ENCODE peak calls at places on chromosomes 13 and 19, in four cellular contexts. T is aorta, I is breast epithelium, L is NT2/D1. E is an unnamed sample.

GRCh38 chr13:98041081-98041820 is 87.8 kb downstream of the IPO5 start:
- DNase-seq in T (no peak), I (no peak), L (no peak), E (no peak)

GRCh38 chr19:21210037-21210621 is 68.3 kb downstream of the ZNF431 start:
- DNase-seq in T (no peak), I (no peak), L (no peak), E (no peak)

GRCh38 chr19:18675779-18676178 is 7.7 kb upstream of the CRTC1 start:
- DNase-seq in T (no peak), I (no peak), L (no peak), E (no peak)

GRCh38 chr13:96159731-96160130 is 69.8 kb downstream of the HS6ST3 start:
- DNase-seq in T (no peak), I (no peak), L (no peak), E (no peak)

GRCh38 chr19:18785179-18786124 is 5.7 kb downstream of the COMP start:
- DNase-seq in T (peak; percentile 94), I (peak; percentile 70), L (peak; percentile 72), E (peak; percentile 88)

GRCh38 chr19:44202974-44203373 is 9.4 kb upstream of the ZNF227 start:
- DNase-seq in T (no peak), I (no peak), L (no peak), E (no peak)

GRCh38 chr13:98434060-98434459 is 142.8 kb downstream of the STK24 start:
- DNase-seq in T (no peak), I (no peak), L (no peak), E (no peak)

GRCh38 chr13:66225071-66225470 is 1005.1 kb downstream of the PCDH9 start:
- DNase-seq in T (no peak), I (no peak), L (peak; percentile 11), E (no peak)

GRCh38 chr13:100176781-100177389 is 88.0 kb downstream of the PCCA start:
- DNase-seq in T (no peak), I (no peak), L (no peak), E (no peak)

GRCh38 chr13:80265348-80265747 is 75.6 kb downstream of the SPRY2 start:
- DNase-seq in T (no peak), I (no peak), L (no peak), E (no peak)

GRCh38 chr13:30021611-30022010 is 171.2 kb upstream of the UBL3 start:
- DNase-seq in T (no peak), I (no peak), L (no peak), E (no peak)

GRCh38 chr19:49347835-49348234 is 12.6 kb downstream of the CD37 start:
- DNase-seq in T (no peak), I (no peak), L (no peak), E (peak; percentile 48)

GRCh38 chr19:10780368-10780767 is 55.6 kb downstream of the TMED1 start:
- DNase-seq in T (no peak), I (no peak), L (no peak), E (no peak)

GRCh38 chr13:96817336-96817941 is 176.8 kb downstream of the OXGR1 start:
- DNase-seq in T (no peak), I (no peak), L (peak; percentile 18), E (no peak)

GRCh38 chr13:38755792-38756191 is 68.9 kb downstream of the FREM2 start:
- DNase-seq in T (no peak), I (no peak), L (no peak), E (no peak)

GRCh38 chr19:50460161-50460765 is 16.0 kb upstream of the EMC10 start:
- DNase-seq in T (no peak), I (no peak), L (no peak), E (no peak)

GRCh38 chr19:9720541-9720940 is 45.6 kb upstream of the ZNF562 start:
- DNase-seq in T (no peak), I (no peak), L (no peak), E (no peak)

GRCh38 chr13:93771782-93772181 is 545.2 kb downstream of the GPC6 start:
- DNase-seq in T (no peak), I (no peak), L (no peak), E (no peak)

GRCh38 chr19:46626441-46626840 is 1.6 kb upstream of the PTGIR start:
- DNase-seq in T (no peak), I (no peak), L (no peak), E (no peak)

GRCh38 chr19:52734340-52734892 is 428 bp downstream of the ZNF611 start:
- DNase-seq in T (peak; percentile 77), I (no peak), L (no peak), E (peak; percentile 13)

GRCh38 chr13:95540848-95541247 is 11.7 kb upstream of the CLDN10 start:
- DNase-seq in T (no peak), I (no peak), L (no peak), E (peak; percentile 90)

GRCh38 chr19:55653651-55654322 is 1.0 kb upstream of the U2AF2 start:
- DNase-seq in T (peak; percentile 100), I (peak; percentile 96), L (peak; percentile 89), E (peak; percentile 97)

GRCh38 chr19:8311461-8312260 is 3.5 kb upstream of the CD320 start:
- DNase-seq in T (peak; percentile 74), I (peak; percentile 83), L (no peak), E (peak; percentile 1)

GRCh38 chr19:12985049-12985776 is 10.1 kb upstream of the NFIX start:
- DNase-seq in T (no peak), I (no peak), L (no peak), E (peak; percentile 43)

GRCh38 chr13:97809576-97809975 is 143.9 kb upstream of the IPO5 start:
- DNase-seq in T (no peak), I (no peak), L (no peak), E (no peak)

GRCh38 chr13:43657485-43657884 is 129.3 kb downstream of the ENOX1 start:
- DNase-seq in T (no peak), I (no peak), L (no peak), E (no peak)

GRCh38 chr13:41457589-41458186 is 338 bp downstream of the RGCC start:
- DNase-seq in T (no peak), I (no peak), L (no peak), E (no peak)

GRCh38 chr19:41123716-41124244 is 9.5 kb downstream of the CYP2F1 start:
- DNase-seq in T (peak; percentile 60), I (no peak), L (no peak), E (no peak)

GRCh38 chr19:29965529-29965928 is 23.5 kb downstream of the URI1 start:
- DNase-seq in T (no peak), I (no peak), L (no peak), E (no peak)

GRCh38 chr13:110316196-110316595 is 9.1 kb downstream of the COL4A2 start:
- DNase-seq in T (no peak), I (no peak), L (no peak), E (no peak)
- H3K4me1 ChIP-seq in T (peaks cover 1% of the 10 kb centered on the region), I (no peaks in the 10 kb centered on the region), L (peaks cover 4% of the 10 kb centered on the region), E (no peaks in the 10 kb centered on the region)

GRCh38 chr13:112219753-112220152 is 152.8 kb downstream of the SOX1 start:
- DNase-seq in T (no peak), I (no peak), L (no peak), E (no peak)

GRCh38 chr13:112220296-112220875 is 153.4 kb downstream of the SOX1 start:
- DNase-seq in T (peak; percentile 38), I (no peak), L (no peak), E (no peak)

GRCh38 chr13:112220925-112221324 is 154.0 kb downstream of the SOX1 start:
- DNase-seq in T (no peak), I (no peak), L (no peak), E (no peak)

GRCh38 chr13:112217431-112217830 is 150.5 kb downstream of the SOX1 start:
- DNase-seq in T (no peak), I (no peak), L (no peak), E (no peak)

DNA sequence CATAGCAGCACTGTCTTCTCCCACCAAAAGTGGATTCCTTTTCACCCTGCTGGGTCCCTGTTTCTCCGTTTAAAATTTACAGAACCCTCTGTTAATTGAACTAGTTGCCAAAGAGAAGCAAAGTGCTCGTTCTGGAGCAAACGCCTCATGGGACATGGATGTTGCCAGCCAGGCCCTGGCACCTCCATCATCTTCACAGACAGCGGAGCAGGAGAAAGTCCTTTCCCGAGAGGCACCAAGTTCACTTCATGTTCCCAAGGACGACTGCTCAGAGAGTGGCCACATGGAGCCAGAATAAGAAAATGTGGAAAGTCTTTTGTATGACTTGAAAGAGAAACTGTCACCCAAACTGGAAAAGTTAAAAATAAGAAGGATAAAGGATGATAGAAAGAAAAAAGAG is 151.5 kb downstream of the SOX1 start:
- DNase-seq in T (no peak), I (no peak), L (no peak), E (no peak)
- H3K27me3 ChIP-seq in T (no peaks in the 10 kb centered on the region), I (peaks cover 28% of the 10 kb centered on the region), L (no peaks in the 10 kb centered on the region), E (no peaks in the 10 kb centered on the region)

GRCh38 chr19:45451850-45452387 is 15.9 kb upstream of the FOSB start:
- DNase-seq in T (no peak), I (no peak), L (no peak), E (no peak)
- H3K4me1 ChIP-seq in T (no peaks in the 10 kb centered on the region), I (peaks cover 13% of the 10 kb centered on the region), L (peaks cover under 1% of the 10 kb centered on the region), E (peaks cover 11% of the 10 kb centered on the region)

GRCh38 chr13:111967572-111968201 is 99.3 kb upstream of the SOX1 start:
- DNase-seq in T (no peak), I (no peak), L (no peak), E (no peak)
- H3K27me3 ChIP-seq in T (no peaks in the 10 kb centered on the region), I (peaks cover 25% of the 10 kb centered on the region), L (no peaks in the 10 kb centered on the region), E (no peaks in the 10 kb centered on the region)